ENCODE peak calls at places on chromosomes 16 and 17, in four cellular contexts. N is GDM1, H is lung, V is amniotic epithelial cell. Y is an unnamed sample.

GRCh38 chr17:27315322-27315721 is 21.4 kb downstream of the WSB1 start:
- DNase-seq in V (peak; percentile 80), H (peak; percentile 68), N (no peak), Y (no peak)

GRCh38 chr16:89505204-89506112 is 2.7 kb upstream of the SPG7 start:
- DNase-seq in V (peak; percentile 94), H (peak; percentile 96), N (peak; percentile 93), Y (peak; percentile 98)

GRCh38 chr16:69833357-69833781 is 71.2 kb downstream of the WWP2 start:
- DNase-seq in V (no peak), H (no peak), N (no peak), Y (no peak)

GRCh38 chr17:5418858-5419355 is 555 bp downstream of the NUP88 start:
- DNase-seq in H (peak; percentile 42), V (peak; percentile 33), N (peak; percentile 23), Y (no peak)

GRCh38 chr17:41784207-41784744 is 2.2 kb downstream of the JUP start:
- DNase-seq in N (peak; percentile 70), H (peak; percentile 58), V (peak; percentile 90), Y (no peak)

GRCh38 chr17:79280010-79280409 is 205.4 kb downstream of the ENGASE start:
- DNase-seq in H (no peak), N (no peak), V (no peak), Y (no peak)

GRCh38 chr16:49588729-49589384 is 215.3 kb downstream of the C16orf78 start:
- DNase-seq in N (no peak), V (no peak), H (no peak), Y (no peak)

GRCh38 chr17:11986939-11987329 is 10.3 kb downstream of the ZNF18 start:
- DNase-seq in H (no peak), V (peak; percentile 56), N (no peak), Y (no peak)

GRCh38 chr17:8939496-8940334 is 25.8 kb downstream of the PIK3R5 start:
- DNase-seq in H (no peak), N (no peak), V (no peak), Y (no peak)

GRCh38 chr16:86181526-86181925 is 282.6 kb downstream of the IRF8 start:
- DNase-seq in N (no peak), V (no peak), H (no peak), Y (no peak)

GRCh38 chr17:78414178-78415162 is 36.0 kb downstream of the PGS1 start:
- DNase-seq in V (no peak), N (no peak), H (no peak), Y (no peak)

GRCh38 chr16:4209657-4210056 is 32.2 kb downstream of the SRL start:
- DNase-seq in V (no peak), N (no peak), H (no peak), Y (no peak)

GRCh38 chr16:67697407-67697806 is 21.7 kb downstream of the GFOD2 start:
- DNase-seq in N (no peak), H (no peak), V (no peak), Y (no peak)

GRCh38 chr16:81705261-81705660 is 73.8 kb upstream of the PLCG2 start:
- DNase-seq in V (no peak), N (no peak), H (no peak), Y (no peak)

GRCh38 chr17:75950850-75951554 is 10.2 kb upstream of the FBF1 start:
- DNase-seq in N (no peak), H (no peak), V (peak; percentile 28), Y (no peak)

GRCh38 chr16:19431636-19432340 is 14.1 kb downstream of the TMC5 start:
- DNase-seq in N (no peak), H (no peak), V (no peak), Y (no peak)

GRCh38 chr17:12993631-12994030 is 24.2 kb downstream of the ELAC2 start:
- DNase-seq in H (no peak), N (no peak), V (no peak), Y (no peak)

GRCh38 chr16:50025544-50025931 is 513 bp downstream of the CNEP1R1 start:
- DNase-seq in H (no peak), V (peak; percentile 21), N (no peak), Y (no peak)

GRCh38 chr16:50299508-50300105 is 33.3 kb downstream of the ADCY7 start:
- DNase-seq in H (no peak), N (no peak), V (no peak), Y (no peak)

GRCh38 chr16:67541391-67542263 is 13.0 kb downstream of the RIPOR1 start:
- DNase-seq in N (no peak), H (no peak), V (peak; percentile 29), Y (no peak)

GRCh38 chr17:56762144-56762543 is 71.6 kb downstream of the C17orf67 start:
- DNase-seq in N (no peak), V (no peak), H (no peak), Y (no peak)

GRCh38 chr16:180921-181667 is 835 bp downstream of the HBQ1 start:
- DNase-seq in H (peak; percentile 70), N (peak; percentile 54), V (peak; percentile 47), Y (peak; percentile 71)

GRCh38 chr17:71405101-71405500 is 715.7 kb upstream of the SOX9 start:
- DNase-seq in V (peak; percentile 60), H (no peak), N (no peak), Y (no peak)